ENCODE peak calls at places on chromosomes 16 and 17, in six cellular contexts. N is heart right ventricle, S is bronchial epithelial cell, V is MM.1S, F is lung, A is cardiac fibroblast. G is an unnamed sample.

GRCh38 chr16:19694989-19695388 is 23.0 kb downstream of the KNOP1 start:
- DNase-seq in N (no peak), S (no peak), V (no peak), F (no peak), A (no peak), G (no peak)

GRCh38 chr17:67044016-67044772 is at the start of gene CACNG1:
- DNase-seq in N (no peak), S (no peak), V (no peak), F (no peak), A (no peak), G (no peak)

GRCh38 chr17:31095239-31096105 is 695 bp downstream of the NF1 start:
- DNase-seq in N (peak; percentile 43), S (peak; percentile 29), V (no peak), F (peak; percentile 43), A (peak; percentile 47), G (no peak)

GRCh38 chr17:36975922-36976515 is 27.3 kb downstream of the AATF start:
- DNase-seq in N (no peak), S (peak; percentile 26), V (no peak), F (no peak), A (no peak), G (no peak)

GRCh38 chr16:14248791-14249190 is 177.7 kb downstream of the MRTFB start:
- DNase-seq in N (no peak), S (no peak), V (no peak), F (no peak), A (no peak), G (no peak)

GRCh38 chr16:50245417-50246298 is 20.7 kb upstream of the ADCY7 start:
- DNase-seq in N (peak; percentile 54), S (peak; percentile 91), V (peak; percentile 56), F (peak; percentile 63), A (peak; percentile 82), G (no peak)

GRCh38 chr16:11533588-11533987 is 53.1 kb downstream of the LITAF start:
- DNase-seq in N (no peak), S (no peak), V (no peak), F (no peak), A (no peak), G (no peak)

GRCh38 chr17:74063439-74063838 is 140.0 kb upstream of the RPL38 start:
- DNase-seq in N (no peak), S (no peak), V (no peak), F (no peak), A (no peak), G (no peak)

GRCh38 chr16:4293822-4294457 is 21.1 kb upstream of the TFAP4 start:
- DNase-seq in N (peak; percentile 51), S (peak; percentile 40), V (no peak), F (peak; percentile 50), A (peak; percentile 61), G (peak; percentile 53)

GRCh38 chr16:14003119-14003570 is 68.0 kb upstream of the MRTFB start:
- DNase-seq in N (peak; percentile 55), S (peak; percentile 87), V (no peak), F (peak; percentile 56), A (peak; percentile 50), G (peak; percentile 58)

GRCh38 chr17:4948166-4948996 is at the start of gene PFN1:
- DNase-seq in N (peak; percentile 87), S (peak; percentile 85), V (peak; percentile 89), F (peak; percentile 92), A (peak; percentile 96), G (peak; percentile 86)

GRCh38 chr17:5237541-5238016 is 2.9 kb upstream of the SCIMP start:
- DNase-seq in N (no peak), S (peak; percentile 50), V (peak; percentile 73), F (peak; percentile 69), A (peak; percentile 78), G (peak; percentile 5)

GRCh38 chr17:75031972-75032895 is 14.5 kb downstream of the ATP5PD start:
- DNase-seq in N (peak; percentile 38), S (peak; percentile 64), V (no peak), F (peak; percentile 69), A (peak; percentile 78), G (no peak)

GRCh38 chr17:5000237-5000639 is 2.5 kb downstream of the KIF1C start:
- DNase-seq in N (peak; percentile 87), S (no peak), V (no peak), F (peak; percentile 70), A (no peak), G (no peak)

GRCh38 chr17:78133971-78134898 is 3.7 kb downstream of the TMC8 start:
- DNase-seq in N (no peak), S (peak; percentile 47), V (peak; percentile 49), F (peak; percentile 59), A (peak; percentile 32), G (no peak)

GRCh38 chr17:61837175-61838051 is 25.9 kb downstream of the BRIP1 start:
- DNase-seq in N (peak; percentile 19), S (peak; percentile 52), V (peak; percentile 61), F (peak; percentile 41), A (peak; percentile 87), G (peak; percentile 23)

GRCh38 chr17:53662608-53663007 is 160.1 kb upstream of the KIF2B start:
- DNase-seq in N (no peak), S (no peak), V (no peak), F (no peak), A (no peak), G (no peak)

GRCh38 chr17:27038676-27039075 is 255.2 kb upstream of the WSB1 start:
- DNase-seq in N (no peak), S (no peak), V (no peak), F (no peak), A (no peak), G (no peak)

GRCh38 chr16:61289141-61289540 is 747.1 kb downstream of the CDH8 start:
- DNase-seq in N (no peak), S (no peak), V (no peak), F (no peak), A (no peak), G (no peak)

GRCh38 chr16:10180771-10181163 is 1.5 kb downstream of the GRIN2A start:
- DNase-seq in N (peak; percentile 17), S (no peak), V (peak; percentile 50), F (no peak), A (peak; percentile 8), G (no peak)

GRCh38 chr17:49694847-49695697 is 12.7 kb downstream of the SLC35B1 start:
- DNase-seq in N (peak; percentile 54), S (no peak), V (peak; percentile 43), F (peak; percentile 55), A (peak; percentile 47), G (no peak)

GRCh38 chr17:42180922-42181850 is at the start of gene KCNH4:
- DNase-seq in N (peak; percentile 81), S (peak; percentile 20), V (peak; percentile 86), F (peak; percentile 74), A (peak; percentile 79), G (peak; percentile 21)

GRCh38 chr16:51310159-51310558 is 159.1 kb upstream of the SALL1 start:
- DNase-seq in N (no peak), S (no peak), V (no peak), F (no peak), A (no peak), G (no peak)

GRCh38 chr16:51302042-51302441 is 151.0 kb upstream of the SALL1 start:
- DNase-seq in N (no peak), S (no peak), V (no peak), F (no peak), A (no peak), G (no peak)

GRCh38 chr16:51306116-51306515 is 155.0 kb upstream of the SALL1 start:
- DNase-seq in N (no peak), S (no peak), V (no peak), F (no peak), A (no peak), G (no peak)

GRCh38 chr16:51305337-51305736 is 154.3 kb upstream of the SALL1 start:
- DNase-seq in N (no peak), S (no peak), V (no peak), F (no peak), A (no peak), G (no peak)
- H3K4me3 ChIP-seq in N (no peak overlapping the region), S (no peak overlapping the region), V (no peak overlapping the region), F (no peak overlapping the region), A (no peak overlapping the region), G (no peak overlapping the region)

GRCh38 chr17:63477471-63478440 is 895 bp downstream of the ACE start:
- DNase-seq in N (no peak), S (no peak), V (no peak), F (no peak), A (no peak), G (no peak)
- H3K4me3 ChIP-seq in N (peak overlapping the region; percentile 68), S (peak overlapping the region; percentile 12), V (peak overlapping the region; percentile 31), F (peak overlapping the region; percentile 42), A (peak overlapping the region; percentile 30), G (peak overlapping the region; percentile 44)

GRCh38 chr16:90011196-90011819 is 7.9 kb downstream of the DBNDD1 start:
- DNase-seq in N (no peak), S (no peak), V (no peak), F (no peak), A (no peak), G (no peak)

GRCh38 chr16:90010676-90011075 is 8.6 kb downstream of the DBNDD1 start:
- DNase-seq in N (no peak), S (no peak), V (no peak), F (no peak), A (no peak), G (no peak)

GRCh38 chr16:90007015-90007414 is 12.2 kb downstream of the DBNDD1 start:
- DNase-seq in N (no peak), S (no peak), V (no peak), F (no peak), A (no peak), G (no peak)

GRCh38 chr16:90008708-90009145 is 10.5 kb downstream of the DBNDD1 start:
- DNase-seq in N (no peak), S (no peak), V (no peak), F (no peak), A (no peak), G (no peak)

GRCh38 chr16:90009172-90009899 is 9.9 kb downstream of the DBNDD1 start:
- DNase-seq in N (no peak), S (no peak), V (no peak), F (no peak), A (no peak), G (no peak)
- H3K4me3 ChIP-seq in N (no peak overlapping the region), S (no peak overlapping the region), V (no peak overlapping the region), F (no peak overlapping the region), A (no peak overlapping the region), G (no peak overlapping the region)

DNA sequence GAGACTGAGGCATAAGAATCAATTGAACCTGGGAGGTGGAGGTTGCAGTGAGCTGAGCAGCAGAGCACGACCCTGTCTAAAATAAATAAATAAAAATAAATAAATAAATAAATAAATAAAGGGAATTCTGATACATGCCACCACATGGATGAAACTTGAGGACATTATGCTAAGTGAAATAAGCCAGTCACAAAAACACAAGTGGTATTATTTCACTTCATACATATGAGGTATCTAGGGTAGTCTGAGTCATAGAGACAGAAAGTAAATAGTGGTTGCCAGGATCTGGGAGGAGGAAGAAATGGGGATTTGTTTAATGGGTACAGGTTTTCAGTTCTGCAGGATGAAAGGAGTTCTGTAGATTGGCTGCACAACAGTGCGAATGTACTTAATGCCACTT is 16.3 kb downstream of the PIPOX start:
- DNase-seq in N (no peak), S (peak; percentile 81), V (no peak), F (no peak), A (peak; percentile 53), G (no peak)
- H3K4me3 ChIP-seq in N (no peak overlapping the region), S (no peak overlapping the region), V (no peak overlapping the region), F (no peak overlapping the region), A (no peak overlapping the region), G (no peak overlapping the region)

GRCh38 chr16:24801761-24802302 is 43.9 kb upstream of the SLC5A11 start:
- DNase-seq in N (no peak), S (no peak), V (no peak), F (no peak), A (no peak), G (no peak)

GRCh38 chr16:24805484-24805883 is 40.3 kb upstream of the SLC5A11 start:
- DNase-seq in N (no peak), S (no peak), V (no peak), F (no peak), A (no peak), G (no peak)

GRCh38 chr16:24800586-24800985 is 45.2 kb upstream of the SLC5A11 start:
- DNase-seq in N (no peak), S (peak; percentile 83), V (no peak), F (no peak), A (peak; percentile 51), G (no peak)
- H3K4me3 ChIP-seq in N (no peak overlapping the region), S (no peak overlapping the region), V (no peak overlapping the region), F (no peak overlapping the region), A (no peak overlapping the region), G (no peak overlapping the region)